ENCODE peak calls at places on chromosomes 11 and 22, in four cellular contexts. One of them, this sample, is unnamed.

GRCh38 chr22:26273011-26273675 is 103.9 kb downstream of the SEZ6L start:
- DNase-seq in NCI-H1092 treated with DMSO at 0.1 percent for 48 hours: peak
- DNase-seq in heart left ventricle: no peak
- DNase-seq in central memory CD8-positive, alpha-beta T cell: no peak
- DNase-seq in this sample: peak

GRCh38 chr22:19940536-19941364 is 822 bp upstream of the COMT start:
- DNase-seq in heart left ventricle: no peak
- DNase-seq in central memory CD8-positive, alpha-beta T cell: no peak
- DNase-seq in NCI-H1092 treated with DMSO at 0.1 percent for 48 hours: no peak
- DNase-seq in this sample: no peak

GRCh38 chr11:120225372-120225909 is 14.5 kb upstream of the POU2F3 start:
- DNase-seq in heart left ventricle: no peak
- DNase-seq in NCI-H1092 treated with DMSO at 0.1 percent for 48 hours: no peak
- DNase-seq in central memory CD8-positive, alpha-beta T cell: no peak
- DNase-seq in this sample: no peak

GRCh38 chr22:37674951-37675929 is at the start of gene LGALS1:
- DNase-seq in NCI-H1092 treated with DMSO at 0.1 percent for 48 hours: peak
- DNase-seq in central memory CD8-positive, alpha-beta T cell: no peak
- DNase-seq in heart left ventricle: peak
- DNase-seq in this sample: peak

GRCh38 chr11:14414470-14415461 is 55.8 kb upstream of the RRAS2 start:
- DNase-seq in heart left ventricle: no peak
- DNase-seq in central memory CD8-positive, alpha-beta T cell: peak
- DNase-seq in NCI-H1092 treated with DMSO at 0.1 percent for 48 hours: no peak
- DNase-seq in this sample: no peak

GRCh38 chr11:11567862-11568650 is 53.7 kb downstream of the GALNT18 start:
- DNase-seq in central memory CD8-positive, alpha-beta T cell: no peak
- DNase-seq in heart left ventricle: no peak
- DNase-seq in NCI-H1092 treated with DMSO at 0.1 percent for 48 hours: no peak
- DNase-seq in this sample: peak

GRCh38 chr11:117583063-117583801 is 213.8 kb downstream of the DSCAML1 start:
- DNase-seq in NCI-H1092 treated with DMSO at 0.1 percent for 48 hours: no peak
- DNase-seq in central memory CD8-positive, alpha-beta T cell: no peak
- DNase-seq in heart left ventricle: no peak
- DNase-seq in this sample: peak

GRCh38 chr22:40128989-40129388 is 48.7 kb upstream of the TNRC6B start:
- DNase-seq in heart left ventricle: no peak
- DNase-seq in central memory CD8-positive, alpha-beta T cell: peak
- DNase-seq in NCI-H1092 treated with DMSO at 0.1 percent for 48 hours: no peak
- DNase-seq in this sample: no peak

GRCh38 chr11:62315416-62315815 is 16.5 kb upstream of the SCGB1D4 start:
- DNase-seq in central memory CD8-positive, alpha-beta T cell: no peak
- DNase-seq in NCI-H1092 treated with DMSO at 0.1 percent for 48 hours: no peak
- DNase-seq in heart left ventricle: no peak
- DNase-seq in this sample: no peak

GRCh38 chr11:211295-211694 is 3.8 kb downstream of the RIC8A start:
- DNase-seq in heart left ventricle: no peak
- DNase-seq in central memory CD8-positive, alpha-beta T cell: no peak
- DNase-seq in NCI-H1092 treated with DMSO at 0.1 percent for 48 hours: no peak
- DNase-seq in this sample: no peak

GRCh38 chr11:69130586-69131566 is 24.9 kb upstream of the SMIM38 start:
- DNase-seq in central memory CD8-positive, alpha-beta T cell: no peak
- DNase-seq in heart left ventricle: peak
- DNase-seq in NCI-H1092 treated with DMSO at 0.1 percent for 48 hours: no peak
- DNase-seq in this sample: no peak

GRCh38 chr22:49825944-49826602 is 1.6 kb downstream of the BRD1 start:
- DNase-seq in heart left ventricle: no peak
- DNase-seq in NCI-H1092 treated with DMSO at 0.1 percent for 48 hours: no peak
- DNase-seq in central memory CD8-positive, alpha-beta T cell: peak
- DNase-seq in this sample: peak

GRCh38 chr11:18865951-18866350 is 73.3 kb downstream of the MRGPRX1 start:
- DNase-seq in NCI-H1092 treated with DMSO at 0.1 percent for 48 hours: no peak
- DNase-seq in central memory CD8-positive, alpha-beta T cell: no peak
- DNase-seq in heart left ventricle: no peak
- DNase-seq in this sample: no peak

GRCh38 chr11:78564037-78564888 is 10.4 kb downstream of the NARS2 start:
- DNase-seq in central memory CD8-positive, alpha-beta T cell: peak
- DNase-seq in NCI-H1092 treated with DMSO at 0.1 percent for 48 hours: peak
- DNase-seq in heart left ventricle: no peak
- DNase-seq in this sample: peak

GRCh38 chr22:17237031-17237668 is 17.9 kb upstream of the ADA2 start:
- DNase-seq in central memory CD8-positive, alpha-beta T cell: no peak
- DNase-seq in heart left ventricle: no peak
- DNase-seq in NCI-H1092 treated with DMSO at 0.1 percent for 48 hours: no peak
- DNase-seq in this sample: no peak

GRCh38 chr11:33406241-33406640 is 149.1 kb downstream of the HIPK3 start:
- DNase-seq in NCI-H1092 treated with DMSO at 0.1 percent for 48 hours: no peak
- DNase-seq in heart left ventricle: no peak
- DNase-seq in central memory CD8-positive, alpha-beta T cell: no peak
- DNase-seq in this sample: no peak

GRCh38 chr11:19027829-19028595 is 32.5 kb downstream of the MRGPRX2 start:
- DNase-seq in central memory CD8-positive, alpha-beta T cell: no peak
- DNase-seq in NCI-H1092 treated with DMSO at 0.1 percent for 48 hours: no peak
- DNase-seq in heart left ventricle: no peak
- DNase-seq in this sample: peak

GRCh38 chr11:46711288-46711687 is 7.7 kb upstream of the F2 start:
- DNase-seq in NCI-H1092 treated with DMSO at 0.1 percent for 48 hours: no peak
- DNase-seq in heart left ventricle: no peak
- DNase-seq in central memory CD8-positive, alpha-beta T cell: no peak
- DNase-seq in this sample: no peak

GRCh38 chr22:20249797-20250354 is 18.2 kb downstream of the RTN4R start:
- DNase-seq in heart left ventricle: peak
- DNase-seq in central memory CD8-positive, alpha-beta T cell: no peak
- DNase-seq in NCI-H1092 treated with DMSO at 0.1 percent for 48 hours: peak
- DNase-seq in this sample: peak

GRCh38 chr11:135033545-135033944 is 621.5 kb upstream of the B3GAT1 start:
- DNase-seq in heart left ventricle: no peak
- DNase-seq in central memory CD8-positive, alpha-beta T cell: no peak
- DNase-seq in NCI-H1092 treated with DMSO at 0.1 percent for 48 hours: peak
- DNase-seq in this sample: peak

GRCh38 chr22:39381009-39381755 is 18.4 kb upstream of the TAB1 start:
- DNase-seq in central memory CD8-positive, alpha-beta T cell: no peak
- DNase-seq in NCI-H1092 treated with DMSO at 0.1 percent for 48 hours: no peak
- DNase-seq in heart left ventricle: no peak
- DNase-seq in this sample: no peak

GRCh38 chr11:131064373-131064991 is 148.2 kb upstream of the SNX19 start:
- DNase-seq in central memory CD8-positive, alpha-beta T cell: no peak
- DNase-seq in NCI-H1092 treated with DMSO at 0.1 percent for 48 hours: peak
- DNase-seq in heart left ventricle: peak
- DNase-seq in this sample: peak

GRCh38 chr11:132744771-132745170 is 787.5 kb downstream of the OPCML start:
- DNase-seq in heart left ventricle: no peak
- DNase-seq in NCI-H1092 treated with DMSO at 0.1 percent for 48 hours: no peak
- DNase-seq in central memory CD8-positive, alpha-beta T cell: no peak
- DNase-seq in this sample: no peak